ENCODE peak calls at places on chromosomes 11 and 22, in five cellular contexts. D, P, X, Y and C are unnamed samples.

GRCh38 chr22:20176421-20177060 is 25.7 kb upstream of the CCDC188 start:
- DNase-seq in D (no peak), P (no peak), X (no peak), Y (no peak), C (no peak)

GRCh38 chr11:12137005-12137690 is 26.8 kb downstream of the MICAL2 start:
- DNase-seq in D (no peak), P (no peak), X (no peak), Y (no peak), C (no peak)

GRCh38 chr11:107713009-107713408 is 1.2 kb upstream of the SLN start:
- DNase-seq in D (no peak), P (no peak), X (no peak), Y (no peak), C (no peak)

GRCh38 chr11:1733009-1733715 is 17.2 kb downstream of the IFITM10 start:
- DNase-seq in D (no peak), P (no peak), X (no peak), Y (no peak), C (no peak)

GRCh38 chr22:36151006-36151595 is 9.5 kb downstream of the APOL3 start:
- DNase-seq in D (no peak), P (no peak), X (peak; percentile 74), Y (no peak), C (peak; percentile 84)

GRCh38 chr11:73592640-73593039 is 5.3 kb downstream of the FAM168A start:
- DNase-seq in D (no peak), P (no peak), X (no peak), Y (no peak), C (no peak)

GRCh38 chr22:27372969-27373670 is 428.4 kb downstream of the MN1 start:
- DNase-seq in D (no peak), P (peak; percentile 22), X (no peak), Y (peak; percentile 72), C (no peak)

GRCh38 chr11:35144103-35144741 is 5.3 kb downstream of the CD44 start:
- DNase-seq in D (no peak), P (no peak), X (peak; percentile 73), Y (no peak), C (peak; percentile 81)

GRCh38 chr11:19506803-19507466 is 205.7 kb upstream of the NAV2 start:
- DNase-seq in D (no peak), P (no peak), X (no peak), Y (no peak), C (no peak)

GRCh38 chr22:35914665-35915476 is 113.8 kb downstream of the RBFOX2 start:
- DNase-seq in D (peak; percentile 87), P (peak; percentile 89), X (peak; percentile 92), Y (peak; percentile 87), C (peak; percentile 96)

GRCh38 chr22:19271856-19272535 is 19.5 kb downstream of the CLTCL1 start:
- DNase-seq in D (no peak), P (no peak), X (no peak), Y (no peak), C (peak; percentile 25)

GRCh38 chr11:83278351-83278750 is 7.8 kb downstream of the CCDC90B start:
- DNase-seq in D (no peak), P (no peak), X (no peak), Y (no peak), C (peak; percentile 36)

GRCh38 chr11:112886707-112887370 is 74.4 kb upstream of the NCAM1 start:
- DNase-seq in D (no peak), P (no peak), X (no peak), Y (no peak), C (no peak)

GRCh38 chr11:59615132-59615636 is 390 bp downstream of the OSBP start:
- DNase-seq in D (peak; percentile 31), P (no peak), X (no peak), Y (no peak), C (no peak)

GRCh38 chr11:104151404-104152204 is 12.3 kb downstream of the PDGFD start:
- DNase-seq in D (no peak), P (peak; percentile 16), X (peak; percentile 40), Y (no peak), C (peak; percentile 49)

GRCh38 chr11:130439160-130439519 is 9.3 kb upstream of the ADAMTS15 start:
- DNase-seq in D (no peak), P (no peak), X (no peak), Y (no peak), C (no peak)

GRCh38 chr11:70637949-70638598 is 239.7 kb downstream of the CTTN start:
- DNase-seq in D (no peak), P (no peak), X (no peak), Y (no peak), C (no peak)

GRCh38 chr11:69040581-69041260 is 8.0 kb upstream of the TPCN2 start:
- DNase-seq in D (no peak), P (peak; percentile 77), X (peak; percentile 87), Y (no peak), C (peak; percentile 60)

GRCh38 chr22:36002084-36002483 is 26.5 kb downstream of the RBFOX2 start:
- DNase-seq in D (no peak), P (no peak), X (no peak), Y (no peak), C (no peak)

GRCh38 chr11:10590516-10590915 is 22.1 kb upstream of the LYVE1 start:
- DNase-seq in D (no peak), P (no peak), X (peak; percentile 41), Y (no peak), C (peak; percentile 55)

GRCh38 chr22:32695451-32695891 is 106.0 kb upstream of the TIMP3 start:
- DNase-seq in D (no peak), P (no peak), X (peak; percentile 93), Y (no peak), C (peak; percentile 40)

GRCh38 chr11:81253226-81253625 is 1480.4 kb downstream of the FAM181B start:
- DNase-seq in D (no peak), P (no peak), X (peak; percentile 25), Y (no peak), C (no peak)

GRCh38 chr22:30204742-30205111 is 41.8 kb downstream of the LIF start:
- DNase-seq in D (no peak), P (no peak), X (peak; percentile 91), Y (no peak), C (peak; percentile 95)

GRCh38 chr11:120832609-120833221 is 191.2 kb upstream of the TBCEL start:
- DNase-seq in D (no peak), P (no peak), X (no peak), Y (peak; percentile 32), C (no peak)

GRCh38 chr11:11149671-11150459 is 203.2 kb downstream of the CSNK2A3 start:
- DNase-seq in D (no peak), P (no peak), X (no peak), Y (no peak), C (no peak)

GRCh38 chr11:75474878-75475766 is 42.1 kb upstream of the KLHL35 start:
- DNase-seq in D (peak; percentile 70), P (no peak), X (peak; percentile 52), Y (no peak), C (peak; percentile 42)

GRCh38 chr22:39732625-39733024 is 160.9 kb downstream of the ENTHD1 start:
- DNase-seq in D (no peak), P (no peak), X (no peak), Y (no peak), C (no peak)

GRCh38 chr11:107882095-107882820 is 23.7 kb upstream of the SLC35F2 start:
- DNase-seq in D (no peak), P (no peak), X (no peak), Y (no peak), C (no peak)

GRCh38 chr11:123469089-123469488 is 39.0 kb downstream of the GRAMD1B start:
- DNase-seq in D (peak; percentile 36), P (no peak), X (no peak), Y (no peak), C (no peak)

GRCh38 chr11:34774604-34775003 is 141.6 kb downstream of the APIP start:
- DNase-seq in D (no peak), P (no peak), X (no peak), Y (no peak), C (no peak)

GRCh38 chr22:49199224-49199623 is 628.4 kb downstream of the BRD1 start:
- DNase-seq in D (no peak), P (no peak), X (no peak), Y (no peak), C (no peak)

GRCh38 chr11:95364324-95365295 is 133.6 kb upstream of the SESN3 start:
- DNase-seq in D (no peak), P (no peak), X (peak; percentile 50), Y (no peak), C (peak; percentile 69)

GRCh38 chr11:17718510-17718962 is 835 bp upstream of the MYOD1 start:
- DNase-seq in D (no peak), P (no peak), X (no peak), Y (no peak), C (no peak)

GRCh38 chr11:17718015-17718414 is 1.4 kb upstream of the MYOD1 start:
- DNase-seq in D (no peak), P (no peak), X (no peak), Y (no peak), C (no peak)

GRCh38 chr11:17714356-17714854 is 5.0 kb upstream of the MYOD1 start:
- DNase-seq in D (peak; percentile 42), P (no peak), X (no peak), Y (no peak), C (no peak)

GRCh38 chr11:17714870-17715269 is 4.5 kb upstream of the MYOD1 start:
- DNase-seq in D (no peak), P (no peak), X (no peak), Y (no peak), C (no peak)

GRCh38 chr11:17716807-17717206 is 2.6 kb upstream of the MYOD1 start:
- DNase-seq in D (no peak), P (no peak), X (no peak), Y (no peak), C (no peak)
- H3K27me3 ChIP-seq in D (peaks cover 75% of the 10 kb centered on the region), P (peaks cover 50% of the 10 kb centered on the region), X (peaks cover 44% of the 10 kb centered on the region), Y (peaks cover 53% of the 10 kb centered on the region), C (peaks cover 78% of the 10 kb centered on the region)

GRCh38 chr11:67458266-67458665 is 3.1 kb downstream of the CABP4 start:
- DNase-seq in D (no peak), P (no peak), X (no peak), Y (no peak), C (no peak)
- H3K9me3 ChIP-seq in D (no peaks in the 10 kb centered on the region), P (no peaks in the 10 kb centered on the region), X (no peaks in the 10 kb centered on the region), Y (no peaks in the 10 kb centered on the region), C (no peaks in the 10 kb centered on the region)

GRCh38 chr11:8032576-8033311 is 45.6 kb downstream of the EIF3F start:
- DNase-seq in D (no peak), P (no peak), X (no peak), Y (no peak), C (no peak)
- H3K4me1 ChIP-seq in D (peaks cover 7% of the 10 kb centered on the region), P (no peaks in the 10 kb centered on the region), X (peaks cover 2% of the 10 kb centered on the region), Y (peaks cover 9% of the 10 kb centered on the region), C (peaks cover 29% of the 10 kb centered on the region)

DNA sequence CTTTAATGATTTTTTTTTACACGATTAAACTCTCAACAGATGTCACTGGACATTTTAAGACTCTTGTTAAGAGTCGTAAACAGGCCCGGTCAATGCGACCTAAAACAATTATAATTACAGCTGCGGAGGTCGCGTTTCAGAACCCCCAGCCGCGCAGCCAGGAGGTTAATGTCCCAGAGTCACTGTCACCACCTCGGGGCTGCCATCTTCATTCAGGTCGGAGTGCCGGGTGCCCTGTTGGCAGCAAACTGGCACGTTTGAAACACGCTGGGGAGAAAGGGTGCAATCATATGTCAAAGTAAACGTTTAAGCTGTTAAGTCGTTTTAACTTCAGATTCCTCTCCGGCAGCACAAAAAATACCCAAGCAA is 711 bp upstream of the PHF21B start:
- DNase-seq in D (no peak), P (no peak), X (no peak), Y (no peak), C (no peak)
- H3K27me3 ChIP-seq in D (peaks cover 79% of the 10 kb centered on the region), P (no peaks in the 10 kb centered on the region), X (peaks cover 22% of the 10 kb centered on the region), Y (no peaks in the 10 kb centered on the region), C (peaks cover 48% of the 10 kb centered on the region)